ENCODE peak calls at places on chromosome 9, in seven cellular contexts. S is epithelial cell of esophagus, L is GM23248, M is choroid plexus epithelial cell, A is HTR-8/SVneo, N is midbrain, O is iris pigment epithelial cell. I is an unnamed sample.

GRCh38 chr9:114314881-114315722 is 7.8 kb upstream of the ORM1 start:
- DNase-seq in S (peak), L (peak), M (no peak), A (no peak), N (no peak), O (no peak), I (peak)

GRCh38 chr9:114469091-114469853 is 36.0 kb downstream of the WHRN start:
- DNase-seq in S (no peak), L (no peak), M (no peak), A (no peak), N (no peak), O (no peak), I (no peak)

GRCh38 chr9:130421802-130422276 is 22.9 kb upstream of the ASS1 start:
- DNase-seq in S (peak), L (peak), M (peak), A (peak), N (no peak), O (peak), I (no peak)

GRCh38 chr9:116940614-116941215 is 253.6 kb downstream of the TRIM32 start:
- DNase-seq in S (peak), L (no peak), M (no peak), A (no peak), N (no peak), O (no peak), I (no peak)

GRCh38 chr9:16653491-16654407 is 216.7 kb downstream of the BNC2 start:
- DNase-seq in S (no peak), L (no peak), M (peak), A (no peak), N (no peak), O (no peak), I (peak)

GRCh38 chr9:16179566-16179965 is 626.7 kb downstream of the CCDC171 start:
- DNase-seq in S (no peak), L (no peak), M (no peak), A (no peak), N (no peak), O (no peak), I (no peak)

GRCh38 chr9:95516221-95516735 is 493 bp downstream of the PTCH1 start:
- DNase-seq in S (no peak), L (peak), M (no peak), A (no peak), N (no peak), O (no peak), I (no peak)

GRCh38 chr9:34047864-34048729 is 590 bp downstream of the UBAP2 start:
- DNase-seq in S (peak), L (peak), M (peak), A (no peak), N (peak), O (no peak), I (no peak)

GRCh38 chr9:124780060-124780756 is 3.3 kb downstream of the OLFML2A start:
- DNase-seq in S (no peak), L (peak), M (peak), A (no peak), N (no peak), O (peak), I (no peak)

GRCh38 chr9:109307380-109308240 is 13.2 kb downstream of the EPB41L4B start:
- DNase-seq in S (no peak), L (no peak), M (no peak), A (no peak), N (no peak), O (no peak), I (no peak)

GRCh38 chr9:18014556-18014955 is 435.7 kb downstream of the SH3GL2 start:
- DNase-seq in S (peak), L (no peak), M (no peak), A (no peak), N (no peak), O (no peak), I (no peak)

GRCh38 chr9:89498845-89499480 is 1.1 kb upstream of the SEMA4D start:
- DNase-seq in S (no peak), L (no peak), M (no peak), A (no peak), N (peak), O (no peak), I (no peak)

GRCh38 chr9:107504585-107505455 is 15.3 kb upstream of the KLF4 start:
- DNase-seq in S (peak), L (peak), M (peak), A (peak), N (no peak), O (peak), I (peak)

GRCh38 chr9:131407717-131408195 is 13.9 kb downstream of the PRRC2B start:
- DNase-seq in S (peak), L (peak), M (peak), A (no peak), N (peak), O (peak), I (peak)

GRCh38 chr9:92718086-92719001 is 46.3 kb downstream of the BICD2 start:
- DNase-seq in S (peak), L (no peak), M (no peak), A (no peak), N (no peak), O (no peak), I (no peak)

GRCh38 chr9:13915591-13916301 is 398.2 kb downstream of the NFIB start:
- DNase-seq in S (no peak), L (peak), M (peak), A (no peak), N (no peak), O (peak), I (peak)

GRCh38 chr9:95338243-95338642 is 20.7 kb upstream of the FANCC start:
- DNase-seq in S (no peak), L (no peak), M (no peak), A (no peak), N (no peak), O (no peak), I (no peak)

GRCh38 chr9:77879344-77880089 is 152.1 kb downstream of the GNAQ start:
- DNase-seq in S (peak), L (peak), M (peak), A (no peak), N (no peak), O (peak), I (peak)